ENCODE peak calls at places on chromosomes 6 and 20, in eight cellular contexts. One of them, this sample, is unnamed.
A peak's percentile ranks its signal among the peaks of the same experiment; 100 is the strongest.

GRCh38 chr6:15595461-15596173 is 67.2 kb downstream of the DTNBP1 start:
- DNase-seq in NT2/D1: no peak
- DNase-seq in M059J: peak; percentile 59
- DNase-seq in mesenchymal stem cell: peak; percentile 70
- DNase-seq in mesothelial cell of epicardium: no peak
- DNase-seq in right cardiac atrium: no peak
- DNase-seq in astrocyte of the cerebellum: no peak
- DNase-seq in stomach: no peak
- DNase-seq in this sample: no peak

GRCh38 chr6:109345986-109346385 is 36.3 kb downstream of the CD164 start:
- DNase-seq in NT2/D1: no peak
- DNase-seq in astrocyte of the cerebellum: no peak
- DNase-seq in mesothelial cell of epicardium: no peak
- DNase-seq in M059J: no peak
- DNase-seq in mesenchymal stem cell: no peak
- DNase-seq in stomach: no peak
- DNase-seq in right cardiac atrium: no peak
- DNase-seq in this sample: no peak

GRCh38 chr6:130526466-130526865 is 160.6 kb downstream of the TMEM200A start:
- DNase-seq in mesenchymal stem cell: no peak
- DNase-seq in right cardiac atrium: no peak
- DNase-seq in NT2/D1: no peak
- DNase-seq in astrocyte of the cerebellum: no peak
- DNase-seq in M059J: peak; percentile 84
- DNase-seq in stomach: no peak
- DNase-seq in mesothelial cell of epicardium: no peak
- DNase-seq in this sample: no peak

GRCh38 chr6:134034951-134035822 is 17.2 kb downstream of the SLC2A12 start:
- DNase-seq in stomach: no peak
- DNase-seq in NT2/D1: no peak
- DNase-seq in M059J: peak; percentile 65
- DNase-seq in right cardiac atrium: no peak
- DNase-seq in astrocyte of the cerebellum: no peak
- DNase-seq in mesenchymal stem cell: no peak
- DNase-seq in mesothelial cell of epicardium: no peak
- DNase-seq in this sample: peak; percentile 16

GRCh38 chr6:167893416-167893815 is 66.7 kb downstream of the AFDN start:
- DNase-seq in mesenchymal stem cell: peak; percentile 29
- DNase-seq in stomach: no peak
- DNase-seq in NT2/D1: no peak
- DNase-seq in astrocyte of the cerebellum: peak; percentile 60
- DNase-seq in M059J: peak; percentile 81
- DNase-seq in right cardiac atrium: no peak
- DNase-seq in mesothelial cell of epicardium: no peak
- DNase-seq in this sample: peak; percentile 69

GRCh38 chr6:137399949-137400443 is 94.2 kb downstream of the OLIG3 start:
- DNase-seq in astrocyte of the cerebellum: no peak
- DNase-seq in mesenchymal stem cell: no peak
- DNase-seq in NT2/D1: no peak
- DNase-seq in right cardiac atrium: no peak
- DNase-seq in mesothelial cell of epicardium: no peak
- DNase-seq in M059J: no peak
- DNase-seq in stomach: no peak
- DNase-seq in this sample: no peak

GRCh38 chr6:3732345-3733141 is 19.0 kb downstream of the PXDC1 start:
- DNase-seq in astrocyte of the cerebellum: peak; percentile 83
- DNase-seq in M059J: peak; percentile 78
- DNase-seq in right cardiac atrium: peak; percentile 87
- DNase-seq in NT2/D1: no peak
- DNase-seq in stomach: peak; percentile 79
- DNase-seq in mesenchymal stem cell: peak; percentile 70
- DNase-seq in mesothelial cell of epicardium: peak; percentile 81
- DNase-seq in this sample: peak; percentile 85

GRCh38 chr6:13614126-13614925 is 809 bp upstream of the NOL7 start:
- DNase-seq in right cardiac atrium: peak; percentile 84
- DNase-seq in mesothelial cell of epicardium: peak; percentile 31
- DNase-seq in astrocyte of the cerebellum: no peak
- DNase-seq in M059J: peak; percentile 70
- DNase-seq in mesenchymal stem cell: no peak
- DNase-seq in stomach: peak; percentile 50
- DNase-seq in NT2/D1: peak; percentile 20
- DNase-seq in this sample: peak; percentile 26

GRCh38 chr6:130778946-130779657 is 48.1 kb upstream of the SMLR1 start:
- DNase-seq in mesenchymal stem cell: peak; percentile 73
- DNase-seq in mesothelial cell of epicardium: no peak
- DNase-seq in M059J: peak; percentile 81
- DNase-seq in NT2/D1: no peak
- DNase-seq in stomach: no peak
- DNase-seq in right cardiac atrium: no peak
- DNase-seq in astrocyte of the cerebellum: peak; percentile 32
- DNase-seq in this sample: peak; percentile 16

GRCh38 chr20:6559791-6560190 is 207.7 kb upstream of the BMP2 start:
- DNase-seq in mesothelial cell of epicardium: no peak
- DNase-seq in astrocyte of the cerebellum: no peak
- DNase-seq in M059J: no peak
- DNase-seq in stomach: no peak
- DNase-seq in mesenchymal stem cell: no peak
- DNase-seq in NT2/D1: no peak
- DNase-seq in right cardiac atrium: no peak
- DNase-seq in this sample: no peak

GRCh38 chr6:20873425-20874190 is 339.4 kb downstream of the CDKAL1 start:
- DNase-seq in right cardiac atrium: no peak
- DNase-seq in mesothelial cell of epicardium: no peak
- DNase-seq in stomach: no peak
- DNase-seq in astrocyte of the cerebellum: no peak
- DNase-seq in mesenchymal stem cell: peak; percentile 16
- DNase-seq in M059J: peak; percentile 38
- DNase-seq in NT2/D1: no peak
- DNase-seq in this sample: no peak

GRCh38 chr6:2891768-2892170 is 11.3 kb downstream of the SERPINB9 start:
- DNase-seq in right cardiac atrium: peak; percentile 60
- DNase-seq in mesenchymal stem cell: no peak
- DNase-seq in stomach: peak; percentile 46
- DNase-seq in mesothelial cell of epicardium: no peak
- DNase-seq in M059J: no peak
- DNase-seq in NT2/D1: no peak
- DNase-seq in astrocyte of the cerebellum: no peak
- DNase-seq in this sample: no peak

GRCh38 chr20:57260959-57261357 is 5.5 kb downstream of the BMP7 start:
- DNase-seq in astrocyte of the cerebellum: no peak
- DNase-seq in M059J: no peak
- DNase-seq in stomach: no peak
- DNase-seq in mesenchymal stem cell: peak; percentile 4
- DNase-seq in mesothelial cell of epicardium: no peak
- DNase-seq in right cardiac atrium: no peak
- DNase-seq in NT2/D1: no peak
- DNase-seq in this sample: no peak

GRCh38 chr20:64165866-64166600 is 1.8 kb downstream of the MYT1 start:
- DNase-seq in right cardiac atrium: peak; percentile 11
- DNase-seq in mesothelial cell of epicardium: no peak
- DNase-seq in mesenchymal stem cell: no peak
- DNase-seq in NT2/D1: no peak
- DNase-seq in M059J: no peak
- DNase-seq in stomach: no peak
- DNase-seq in astrocyte of the cerebellum: no peak
- DNase-seq in this sample: no peak

GRCh38 chr6:166411271-166411670 is 28.5 kb upstream of the MPC1 start:
- DNase-seq in M059J: no peak
- DNase-seq in stomach: no peak
- DNase-seq in NT2/D1: no peak
- DNase-seq in mesothelial cell of epicardium: no peak
- DNase-seq in mesenchymal stem cell: no peak
- DNase-seq in astrocyte of the cerebellum: no peak
- DNase-seq in right cardiac atrium: no peak
- DNase-seq in this sample: no peak

GRCh38 chr6:116011096-116011401 is 49.6 kb downstream of the FRK start:
- DNase-seq in mesothelial cell of epicardium: no peak
- DNase-seq in mesenchymal stem cell: peak; percentile 16
- DNase-seq in astrocyte of the cerebellum: no peak
- DNase-seq in M059J: no peak
- DNase-seq in stomach: no peak
- DNase-seq in right cardiac atrium: no peak
- DNase-seq in NT2/D1: no peak
- DNase-seq in this sample: no peak

GRCh38 chr6:143805832-143806281 is 37.3 kb upstream of the LTV1 start:
- DNase-seq in M059J: peak; percentile 58
- DNase-seq in mesothelial cell of epicardium: no peak
- DNase-seq in mesenchymal stem cell: peak; percentile 68
- DNase-seq in stomach: no peak
- DNase-seq in right cardiac atrium: no peak
- DNase-seq in NT2/D1: no peak
- DNase-seq in astrocyte of the cerebellum: no peak
- DNase-seq in this sample: no peak

GRCh38 chr6:17165383-17165782 is 63.5 kb downstream of the STMND1 start:
- DNase-seq in NT2/D1: no peak
- DNase-seq in stomach: no peak
- DNase-seq in mesenchymal stem cell: no peak
- DNase-seq in M059J: peak; percentile 69
- DNase-seq in astrocyte of the cerebellum: no peak
- DNase-seq in mesothelial cell of epicardium: no peak
- DNase-seq in right cardiac atrium: no peak
- DNase-seq in this sample: no peak

GRCh38 chr6:127518710-127519468 is at the start of gene MTCL3:
- DNase-seq in NT2/D1: no peak
- DNase-seq in astrocyte of the cerebellum: peak; percentile 49
- DNase-seq in M059J: peak; percentile 62
- DNase-seq in right cardiac atrium: peak; percentile 63
- DNase-seq in stomach: no peak
- DNase-seq in mesothelial cell of epicardium: no peak
- DNase-seq in mesenchymal stem cell: peak; percentile 54
- DNase-seq in this sample: peak; percentile 19

GRCh38 chr20:39877792-39878191 is 811.2 kb downstream of the MAFB start:
- DNase-seq in mesenchymal stem cell: no peak
- DNase-seq in astrocyte of the cerebellum: no peak
- DNase-seq in M059J: peak; percentile 36
- DNase-seq in stomach: no peak
- DNase-seq in NT2/D1: no peak
- DNase-seq in right cardiac atrium: no peak
- DNase-seq in mesothelial cell of epicardium: no peak
- DNase-seq in this sample: no peak

GRCh38 chr20:1813101-1813529 is 82.1 kb upstream of the SIRPA start:
- DNase-seq in stomach: peak; percentile 60
- DNase-seq in astrocyte of the cerebellum: peak; percentile 49
- DNase-seq in M059J: peak; percentile 100
- DNase-seq in mesothelial cell of epicardium: no peak
- DNase-seq in right cardiac atrium: peak; percentile 90
- DNase-seq in mesenchymal stem cell: peak; percentile 91
- DNase-seq in NT2/D1: no peak
- DNase-seq in this sample: peak; percentile 91

GRCh38 chr6:67009818-67010217 is 1302.8 kb upstream of the EYS start:
- DNase-seq in mesothelial cell of epicardium: no peak
- DNase-seq in astrocyte of the cerebellum: no peak
- DNase-seq in NT2/D1: peak; percentile 3
- DNase-seq in stomach: no peak
- DNase-seq in M059J: no peak
- DNase-seq in right cardiac atrium: no peak
- DNase-seq in mesenchymal stem cell: no peak
- DNase-seq in this sample: no peak

GRCh38 chr6:37483917-37484785 is 15.5 kb downstream of the CCDC167 start:
- DNase-seq in NT2/D1: no peak
- DNase-seq in astrocyte of the cerebellum: no peak
- DNase-seq in stomach: peak; percentile 69
- DNase-seq in mesenchymal stem cell: peak; percentile 41
- DNase-seq in right cardiac atrium: peak; percentile 82
- DNase-seq in mesothelial cell of epicardium: peak; percentile 53
- DNase-seq in M059J: peak; percentile 52
- DNase-seq in this sample: peak; percentile 22

GRCh38 chr6:47785187-47785586 is 3.4 kb downstream of the OPN5 start:
- DNase-seq in NT2/D1: no peak
- DNase-seq in right cardiac atrium: no peak
- DNase-seq in M059J: no peak
- DNase-seq in mesenchymal stem cell: no peak
- DNase-seq in stomach: no peak
- DNase-seq in astrocyte of the cerebellum: no peak
- DNase-seq in mesothelial cell of epicardium: no peak
- DNase-seq in this sample: no peak

GRCh38 chr20:40563296-40563950 is 125.6 kb downstream of the MAFB start:
- DNase-seq in mesenchymal stem cell: peak; percentile 33
- DNase-seq in astrocyte of the cerebellum: peak; percentile 12
- DNase-seq in right cardiac atrium: peak; percentile 80
- DNase-seq in stomach: peak; percentile 71
- DNase-seq in mesothelial cell of epicardium: peak; percentile 65
- DNase-seq in M059J: peak; percentile 87
- DNase-seq in NT2/D1: no peak
- DNase-seq in this sample: peak; percentile 63

GRCh38 chr20:24208652-24209051 is 220.1 kb upstream of the GGTLC1 start:
- DNase-seq in right cardiac atrium: no peak
- DNase-seq in M059J: peak; percentile 24
- DNase-seq in astrocyte of the cerebellum: no peak
- DNase-seq in stomach: no peak
- DNase-seq in mesothelial cell of epicardium: no peak
- DNase-seq in mesenchymal stem cell: no peak
- DNase-seq in NT2/D1: peak; percentile 22
- DNase-seq in this sample: peak; percentile 21

GRCh38 chr6:106974999-106975698 is 620 bp upstream of the CD24 start:
- DNase-seq in stomach: peak; percentile 75
- DNase-seq in right cardiac atrium: peak; percentile 53
- DNase-seq in mesothelial cell of epicardium: peak; percentile 33
- DNase-seq in M059J: peak; percentile 72
- DNase-seq in mesenchymal stem cell: peak; percentile 33
- DNase-seq in NT2/D1: no peak
- DNase-seq in astrocyte of the cerebellum: no peak
- DNase-seq in this sample: no peak

GRCh38 chr6:110408891-110409290 is 6.5 kb downstream of the DDO start:
- DNase-seq in mesothelial cell of epicardium: no peak
- DNase-seq in right cardiac atrium: no peak
- DNase-seq in mesenchymal stem cell: no peak
- DNase-seq in astrocyte of the cerebellum: no peak
- DNase-seq in stomach: no peak
- DNase-seq in M059J: no peak
- DNase-seq in NT2/D1: no peak
- DNase-seq in this sample: no peak

GRCh38 chr6:37244430-37245310 is 12.9 kb upstream of the TBC1D22B start:
- DNase-seq in stomach: peak; percentile 83
- DNase-seq in mesothelial cell of epicardium: no peak
- DNase-seq in right cardiac atrium: peak; percentile 90
- DNase-seq in mesenchymal stem cell: peak; percentile 100
- DNase-seq in astrocyte of the cerebellum: peak; percentile 100
- DNase-seq in M059J: peak; percentile 100
- DNase-seq in NT2/D1: no peak
- DNase-seq in this sample: peak; percentile 91

GRCh38 chr6:152161501-152161900 is 354.0 kb downstream of the ESR1 start:
- DNase-seq in astrocyte of the cerebellum: peak; percentile 57
- DNase-seq in mesothelial cell of epicardium: no peak
- DNase-seq in mesenchymal stem cell: peak; percentile 53
- DNase-seq in NT2/D1: peak; percentile 1
- DNase-seq in right cardiac atrium: no peak
- DNase-seq in M059J: peak; percentile 37
- DNase-seq in stomach: no peak
- DNase-seq in this sample: no peak

GRCh38 chr6:39281312-39281980 is 32.8 kb downstream of the KCNK17 start:
- DNase-seq in astrocyte of the cerebellum: no peak
- DNase-seq in mesothelial cell of epicardium: no peak
- DNase-seq in right cardiac atrium: no peak
- DNase-seq in NT2/D1: no peak
- DNase-seq in mesenchymal stem cell: no peak
- DNase-seq in M059J: no peak
- DNase-seq in stomach: no peak
- DNase-seq in this sample: no peak

GRCh38 chr6:8707956-8708772 is 272.8 kb upstream of the SLC35B3 start:
- DNase-seq in mesenchymal stem cell: peak; percentile 3
- DNase-seq in M059J: peak; percentile 62
- DNase-seq in mesothelial cell of epicardium: no peak
- DNase-seq in stomach: peak; percentile 49
- DNase-seq in astrocyte of the cerebellum: peak; percentile 9
- DNase-seq in NT2/D1: no peak
- DNase-seq in right cardiac atrium: peak; percentile 33
- DNase-seq in this sample: peak; percentile 13

GRCh38 chr6:119158057-119158848 is 79.8 kb upstream of the FAM184A start:
- DNase-seq in mesenchymal stem cell: peak; percentile 41
- DNase-seq in NT2/D1: no peak
- DNase-seq in mesothelial cell of epicardium: no peak
- DNase-seq in right cardiac atrium: peak; percentile 69
- DNase-seq in astrocyte of the cerebellum: no peak
- DNase-seq in stomach: no peak
- DNase-seq in M059J: no peak
- DNase-seq in this sample: no peak

GRCh38 chr20:16293590-16293989 is 279.7 kb downstream of the KIF16B start:
- DNase-seq in mesenchymal stem cell: peak; percentile 14
- DNase-seq in NT2/D1: no peak
- DNase-seq in stomach: no peak
- DNase-seq in right cardiac atrium: no peak
- DNase-seq in astrocyte of the cerebellum: no peak
- DNase-seq in M059J: no peak
- DNase-seq in mesothelial cell of epicardium: no peak
- DNase-seq in this sample: no peak

This sample was measured in A172.